ENCODE peak calls at places on chromosomes 7 and 10, in five cellular contexts. S is mesendoderm, W is brain microvascular endothelial cell, I is tibial nerve, T is adrenal gland. F is an unnamed sample.

GRCh38 chr10:4755286-4756009 is 70.6 kb upstream of the AKR1E2 start:
- DNase-seq in S (no peak), W (no peak), I (no peak), T (no peak), F (no peak)

GRCh38 chr7:87413951-87414381 is 61.5 kb downstream of the ABCB4 start:
- DNase-seq in S (no peak), W (peak), I (no peak), T (peak), F (peak)

GRCh38 chr10:121595806-121596667 is 2.2 kb downstream of the FGFR2 start:
- DNase-seq in S (peak), W (no peak), I (no peak), T (no peak), F (no peak)

GRCh38 chr10:132140167-132140925 is 46.4 kb upstream of the DPYSL4 start:
- DNase-seq in S (no peak), W (no peak), I (no peak), T (no peak), F (peak)

GRCh38 chr10:96789571-96790108 is 42.5 kb upstream of the LCOR start:
- DNase-seq in S (peak), W (no peak), I (no peak), T (no peak), F (no peak)

GRCh38 chr10:24974978-24975377 is 22.6 kb upstream of the PRTFDC1 start:
- DNase-seq in S (no peak), W (peak), I (peak), T (peak), F (peak)

GRCh38 chr7:8236781-8237407 is 25.1 kb downstream of the ICA1 start:
- DNase-seq in S (no peak), W (no peak), I (no peak), T (no peak), F (no peak)

GRCh38 chr10:128567561-128567960 is 441.3 kb upstream of the MKI67 start:
- DNase-seq in S (no peak), W (no peak), I (no peak), T (no peak), F (no peak)

GRCh38 chr7:2196381-2197378 is 36.1 kb downstream of the MAD1L1 start:
- DNase-seq in S (no peak), W (no peak), I (no peak), T (peak), F (no peak)

GRCh38 chr7:155972651-155973349 is 160.5 kb upstream of the SHH start:
- DNase-seq in S (no peak), W (no peak), I (no peak), T (peak), F (no peak)

GRCh38 chr10:101834341-101834740 is 9.3 kb downstream of the KCNIP2 start:
- DNase-seq in S (no peak), W (no peak), I (no peak), T (no peak), F (no peak)

GRCh38 chr10:78417425-78418370 is 384.0 kb downstream of the RPS24 start:
- DNase-seq in S (no peak), W (no peak), I (no peak), T (no peak), F (no peak)

GRCh38 chr7:130371059-130371458 is 9.2 kb upstream of the CPA1 start:
- DNase-seq in S (no peak), W (no peak), I (peak), T (peak), F (peak)

GRCh38 chr7:16416289-16417282 is 4.8 kb downstream of the CRPPA start:
- DNase-seq in S (no peak), W (peak), I (no peak), T (no peak), F (no peak)

GRCh38 chr10:74047871-74048270 is 50.0 kb downstream of the VCL start:
- DNase-seq in S (no peak), W (no peak), I (no peak), T (no peak), F (no peak)

GRCh38 chr10:10699427-10699826 is 318.2 kb upstream of the CELF2 start:
- DNase-seq in S (peak), W (no peak), I (no peak), T (no peak), F (no peak)

GRCh38 chr7:90587766-90588165 is 8.4 kb upstream of the CDK14 start:
- DNase-seq in S (no peak), W (no peak), I (no peak), T (no peak), F (no peak)

GRCh38 chr10:132407243-132407746 is 10.3 kb downstream of the PWWP2B start:
- DNase-seq in S (no peak), W (no peak), I (no peak), T (peak), F (peak)

GRCh38 chr10:7484456-7485266 is 73.8 kb upstream of the SFMBT2 start:
- DNase-seq in S (peak), W (no peak), I (no peak), T (no peak), F (no peak)

GRCh38 chr10:63240807-63241206 is 107.7 kb downstream of the NRBF2 start:
- DNase-seq in S (no peak), W (no peak), I (no peak), T (no peak), F (no peak)

GRCh38 chr10:33117816-33118215 is 159.8 kb upstream of the ITGB1 start:
- DNase-seq in S (no peak), W (no peak), I (no peak), T (no peak), F (no peak)

GRCh38 chr10:107971411-107971810 is 806.9 kb upstream of the SORCS1 start:
- DNase-seq in S (no peak), W (no peak), I (no peak), T (no peak), F (no peak)

GRCh38 chr7:83466187-83466923 is 182.6 kb downstream of the SEMA3E start:
- DNase-seq in S (peak), W (no peak), I (no peak), T (no peak), F (no peak)

GRCh38 chr10:126930506-126931458 is 25.6 kb downstream of the DOCK1 start:
- DNase-seq in S (no peak), W (peak), I (no peak), T (no peak), F (no peak)

GRCh38 chr7:158145370-158145769 is 442.3 kb downstream of the PTPRN2 start:
- DNase-seq in S (no peak), W (no peak), I (no peak), T (no peak), F (no peak)

GRCh38 chr7:150406565-150407421 is 27.7 kb downstream of the ZNF775 start:
- DNase-seq in S (no peak), W (no peak), I (no peak), T (no peak), F (peak)

GRCh38 chr7:44275146-44275545 is 50.2 kb downstream of the CAMK2B start:
- DNase-seq in S (no peak), W (no peak), I (no peak), T (no peak), F (peak)

GRCh38 chr10:103794996-103795395 is 60.4 kb downstream of the SH3PXD2A start:
- DNase-seq in S (no peak), W (no peak), I (no peak), T (no peak), F (no peak)

DNA sequence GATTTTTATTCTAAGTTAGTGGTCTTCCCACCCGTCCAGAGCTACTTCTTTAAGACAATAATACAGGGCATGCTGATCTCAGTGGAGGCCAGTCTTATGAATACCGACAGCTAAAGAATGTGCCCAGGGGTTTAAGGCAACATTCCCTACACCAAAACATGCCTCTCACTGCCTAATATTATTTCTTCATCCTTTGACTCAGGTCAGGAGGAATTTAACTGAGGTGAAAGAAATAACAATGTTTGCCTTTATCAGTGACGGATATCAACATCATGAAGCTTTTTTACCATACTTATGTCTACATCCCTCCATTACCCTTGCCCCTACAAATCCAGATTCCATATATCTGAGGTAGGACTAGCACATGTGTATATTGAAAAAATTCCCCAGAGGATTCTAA is 33.3 kb upstream of the TES start:
- DNase-seq in S (no peak), W (peak), I (no peak), T (no peak), F (no peak)
- H3K27ac ChIP-seq in S (no peak), W (peak), I (no peak), T (no peak), F (no peak)

GRCh38 chr7:100120518-100121085 is 1.2 kb downstream of the CNPY4 start:
- DNase-seq in S (no peak), W (no peak), I (no peak), T (no peak), F (no peak)
- H3K4me3 ChIP-seq in S (no peak), W (peak), I (peak), T (no peak), F (peak)

GRCh38 chr7:107609861-107610260 is 29.8 kb downstream of the BCAP29 start:
- DNase-seq in S (no peak), W (no peak), I (no peak), T (no peak), F (no peak)

GRCh38 chr7:107613439-107613838 is 33.4 kb downstream of the BCAP29 start:
- DNase-seq in S (no peak), W (no peak), I (no peak), T (no peak), F (no peak)

GRCh38 chr7:107606303-107606702 is 26.3 kb downstream of the BCAP29 start:
- DNase-seq in S (no peak), W (no peak), I (no peak), T (no peak), F (no peak)

GRCh38 chr7:107613948-107614347 is 33.9 kb downstream of the BCAP29 start:
- DNase-seq in S (no peak), W (no peak), I (no peak), T (no peak), F (no peak)

DNA sequence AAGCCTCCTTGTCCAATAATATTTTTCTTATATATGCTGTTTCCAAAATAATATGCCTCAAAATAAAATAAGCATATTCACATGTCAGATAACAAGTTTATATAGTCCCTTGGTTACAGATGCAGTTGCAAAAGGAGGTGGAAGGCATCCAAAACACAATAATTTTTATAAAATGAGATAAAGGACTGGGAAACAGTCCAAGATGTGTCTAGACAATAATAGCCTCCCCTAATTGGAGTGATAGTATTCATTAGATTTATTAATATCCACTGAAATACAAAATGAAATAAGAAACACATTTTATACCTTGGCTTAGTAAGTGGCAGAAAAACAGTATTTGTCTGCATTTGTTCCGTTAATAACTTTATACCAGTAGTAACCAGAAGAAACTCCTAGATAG is 30.3 kb downstream of the BCAP29 start:
- DNase-seq in S (no peak), W (no peak), I (no peak), T (no peak), F (no peak)
- H3K27ac ChIP-seq in S (no peak), W (no peak), I (no peak), T (no peak), F (peak)

DNA sequence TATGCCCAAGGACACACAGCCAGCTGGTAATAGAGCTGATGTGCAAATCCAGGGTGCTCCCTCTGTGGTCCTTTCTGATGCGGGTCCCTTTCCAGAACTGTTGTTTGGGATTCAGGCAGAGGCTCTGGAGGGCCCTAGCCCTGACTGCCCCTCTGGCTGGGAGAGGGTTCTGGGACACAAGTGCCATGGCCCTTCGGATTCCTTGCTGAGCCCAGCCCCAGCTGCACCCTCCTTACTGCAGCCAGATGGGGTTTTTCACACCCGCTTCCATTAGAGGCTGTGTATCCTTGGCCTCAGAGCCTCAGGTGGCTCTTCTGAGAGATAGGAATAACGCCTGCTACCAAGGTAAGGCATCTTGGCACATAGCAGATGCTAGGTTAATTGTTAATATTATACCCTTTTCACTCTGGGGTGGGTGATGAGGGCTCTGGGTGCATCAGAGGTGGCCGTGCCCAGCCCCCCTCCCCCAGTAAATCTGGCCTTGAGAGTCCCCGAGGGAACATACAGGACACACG is 89.8 kb upstream of the LRRC4 start:
- DNase-seq in S (no peak), W (no peak), I (no peak), T (no peak), F (no peak)
- H3K4me3 ChIP-seq in S (no peak), W (no peak), I (no peak), T (no peak), F (no peak)

GRCh38 chr10:93413252-93413689 is 68.9 kb downstream of the MYOF start:
- DNase-seq in S (no peak), W (no peak), I (no peak), T (no peak), F (no peak)
- H3K27ac ChIP-seq in S (no peak), W (no peak), I (peak), T (peak), F (no peak)

GRCh38 chr7:54392935-54393334 is 149.2 kb upstream of the VSTM2A start:
- DNase-seq in S (no peak), W (no peak), I (no peak), T (no peak), F (no peak)
- H3K4me3 ChIP-seq in S (no peak), W (no peak), I (no peak), T (no peak), F (no peak)

GRCh38 chr7:129170373-129171021 is 17.9 kb upstream of the SMO start:
- DNase-seq in S (peak), W (no peak), I (no peak), T (no peak), F (no peak)
- H3K27ac ChIP-seq in S (no peak), W (no peak), I (no peak), T (peak), F (no peak)

GRCh38 chr10:971613-972012 is 16.6 kb upstream of the GTPBP4 start:
- DNase-seq in S (no peak), W (no peak), I (no peak), T (no peak), F (no peak)

GRCh38 chr10:972763-973162 is 15.5 kb upstream of the GTPBP4 start:
- DNase-seq in S (no peak), W (no peak), I (no peak), T (no peak), F (no peak)

GRCh38 chr10:970311-971149 is 17.7 kb upstream of the GTPBP4 start:
- DNase-seq in S (no peak), W (peak), I (no peak), T (peak), F (peak)

GRCh38 chr10:969473-970150 is 18.6 kb upstream of the GTPBP4 start:
- DNase-seq in S (peak), W (no peak), I (no peak), T (no peak), F (no peak)

DNA sequence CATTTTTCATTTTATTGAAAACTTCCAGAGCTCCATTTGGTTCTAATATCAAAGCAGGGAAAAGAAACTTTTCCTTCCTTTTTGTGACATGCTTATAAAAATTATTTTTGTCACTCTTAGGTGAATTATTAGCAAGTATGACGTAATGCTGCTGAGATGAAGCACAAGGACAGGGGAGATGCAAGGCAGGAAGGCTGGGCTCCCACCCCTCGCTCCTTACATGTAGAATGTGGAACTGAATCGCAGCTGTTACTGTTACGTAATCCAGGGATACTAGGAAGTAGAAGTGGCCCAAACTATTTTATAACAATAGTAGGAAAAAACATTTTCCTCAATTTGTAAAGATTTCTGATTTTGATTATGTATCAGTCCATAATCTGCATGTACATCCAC is 17.1 kb upstream of the GTPBP4 start:
- DNase-seq in S (no peak), W (no peak), I (no peak), T (peak), F (no peak)
- H3K4me3 ChIP-seq in S (no peak), W (no peak), I (no peak), T (no peak), F (no peak)

DNA sequence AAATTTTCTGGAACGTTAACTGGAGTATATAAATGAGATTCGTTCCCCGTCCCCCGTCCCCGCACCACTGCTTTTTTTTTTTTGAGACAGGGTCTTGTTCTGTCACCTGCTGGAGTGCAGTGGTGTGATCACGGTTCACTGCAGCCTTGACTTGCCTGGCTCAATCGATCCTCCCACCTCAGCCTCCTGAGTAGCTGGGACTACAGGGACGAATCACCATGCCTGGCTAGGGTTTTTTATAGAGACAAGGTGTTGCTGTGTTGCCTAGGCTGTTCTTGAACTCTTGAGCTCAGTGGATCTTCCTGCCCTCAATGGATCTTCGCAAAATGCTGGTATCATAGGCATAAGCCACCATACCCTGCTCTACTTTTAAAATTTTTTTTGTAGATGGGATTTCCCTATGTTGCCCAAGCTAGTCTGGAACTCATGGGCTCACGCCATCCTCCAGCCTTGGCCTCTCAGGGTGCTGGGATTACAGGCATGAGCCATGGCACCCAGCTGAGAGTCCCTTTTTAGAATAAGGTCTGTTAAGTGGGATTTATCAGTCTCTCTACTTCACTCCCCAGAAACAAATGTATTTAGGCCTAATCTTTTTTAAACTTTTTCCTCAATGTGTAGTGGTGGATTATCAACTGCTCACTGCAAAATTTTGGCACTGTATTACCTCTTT is 122.9 kb downstream of the LYZL1 start:
- DNase-seq in S (no peak), W (no peak), I (no peak), T (no peak), F (no peak)
- H3K27ac ChIP-seq in S (no peak), W (no peak), I (peak), T (peak), F (peak)

F was measured in psoas muscle.